ENCODE peak calls at places on chromosomes 5 and 9, in six cellular contexts. Y, M, B, K, D and W are unnamed samples.

GRCh38 chr5:113156271-113156878 is 179.8 kb downstream of the DCP2 start:
- DNase-seq in D (no peak), Y (no peak), K (no peak), B (no peak), M (no peak), W (no peak)

GRCh38 chr5:119037496-119038215 is 33.2 kb upstream of the DMXL1 start:
- DNase-seq in D (peak), B (no peak), K (no peak), Y (no peak), M (no peak), W (no peak)

GRCh38 chr9:137311971-137312851 is 10.1 kb upstream of the NRARP start:
- DNase-seq in B (no peak), D (peak), Y (peak), M (no peak), K (no peak), W (peak)

GRCh38 chr5:66666778-66667177 is 70.6 kb downstream of the MAST4 start:
- DNase-seq in D (no peak), B (peak), M (no peak), Y (no peak), K (no peak), W (no peak)

GRCh38 chr5:174356536-174356935 is 311.0 kb downstream of the NSG2 start:
- DNase-seq in B (no peak), D (no peak), M (no peak), Y (no peak), K (no peak), W (no peak)

GRCh38 chr5:149749481-149750365 is 19.6 kb downstream of the PPARGC1B start:
- DNase-seq in B (no peak), M (no peak), K (no peak), D (no peak), Y (no peak), W (no peak)

GRCh38 chr9:11962327-11962726 is 730.9 kb upstream of the TYRP1 start:
- DNase-seq in D (no peak), K (no peak), B (no peak), Y (no peak), M (no peak), W (no peak)

GRCh38 chr9:137116728-137117127 is 2.2 kb upstream of the DPP7 start:
- DNase-seq in M (no peak), B (no peak), K (no peak), Y (no peak), D (no peak), W (no peak)

GRCh38 chr9:17613723-17614122 is 34.9 kb downstream of the SH3GL2 start:
- DNase-seq in K (no peak), B (peak), M (peak), Y (no peak), D (no peak), W (no peak)

GRCh38 chr9:20373263-20373662 is 249.0 kb downstream of the MLLT3 start:
- DNase-seq in Y (no peak), M (no peak), K (no peak), D (no peak), B (no peak), W (no peak)

GRCh38 chr5:75716715-75717081 is 539 bp downstream of the POC5 start:
- DNase-seq in D (no peak), M (no peak), Y (peak), K (no peak), B (peak), W (no peak)

GRCh38 chr5:58666598-58667595 is 84.0 kb downstream of the RAB3C start:
- DNase-seq in Y (no peak), K (no peak), B (no peak), M (peak), D (no peak), W (no peak)

GRCh38 chr9:23543420-23543819 is 282.6 kb downstream of the ELAVL2 start:
- DNase-seq in M (no peak), Y (no peak), D (peak), B (no peak), K (no peak), W (no peak)

GRCh38 chr9:128712451-128713410 is 10.4 kb downstream of the PKN3 start:
- DNase-seq in B (no peak), M (no peak), K (no peak), D (no peak), Y (no peak), W (peak)

GRCh38 chr5:133122711-133123110 is 70.9 kb downstream of the HSPA4 start:
- DNase-seq in D (no peak), M (no peak), Y (peak), B (no peak), K (no peak), W (no peak)

GRCh38 chr5:40223884-40224402 is 455.8 kb upstream of the PTGER4 start:
- DNase-seq in K (peak), M (peak), D (no peak), B (no peak), Y (peak), W (no peak)

GRCh38 chr5:116013207-116013777 is 19.0 kb upstream of the ARL14EPL start:
- DNase-seq in Y (no peak), B (no peak), M (no peak), D (no peak), K (no peak), W (no peak)